ENCODE peak calls at places on chromosomes 4 and X, in ten cellular contexts. One of them, this sample, is unnamed.

GRCh38 chrX:40095588-40096394 is 2.0 kb downstream of the BCOR start:
- DNase-seq in AG04450: no peak
- DNase-seq in tibial artery: no peak
- DNase-seq in right atrium auricular region: no peak
- DNase-seq in HFFc6: no peak
- DNase-seq in AG09319: no peak
- DNase-seq in psoas muscle: no peak
- DNase-seq in left ventricle myocardium inferior: peak
- DNase-seq in fibroblast of the aortic adventitia: no peak
- DNase-seq in nephron progenitor cell: no peak
- DNase-seq in this sample: no peak

GRCh38 chr4:89724716-89725115 is 112.2 kb downstream of the SNCA start:
- DNase-seq in tibial artery: no peak
- DNase-seq in AG04450: peak
- DNase-seq in right atrium auricular region: no peak
- DNase-seq in left ventricle myocardium inferior: no peak
- DNase-seq in fibroblast of the aortic adventitia: no peak
- DNase-seq in HFFc6: peak
- DNase-seq in nephron progenitor cell: no peak
- DNase-seq in AG09319: peak
- DNase-seq in psoas muscle: no peak
- DNase-seq in this sample: no peak

GRCh38 chrX:155966876-155967275 is 30.6 kb upstream of the IL9R start:
- DNase-seq in psoas muscle: no peak
- DNase-seq in HFFc6: peak
- DNase-seq in left ventricle myocardium inferior: no peak
- DNase-seq in fibroblast of the aortic adventitia: no peak
- DNase-seq in right atrium auricular region: no peak
- DNase-seq in tibial artery: no peak
- DNase-seq in AG04450: no peak
- DNase-seq in AG09319: no peak
- DNase-seq in nephron progenitor cell: peak
- DNase-seq in this sample: peak

GRCh38 chrX:52865328-52865980 is 2.4 kb downstream of the XAGE3 start:
- DNase-seq in right atrium auricular region: no peak
- DNase-seq in AG09319: no peak
- DNase-seq in tibial artery: no peak
- DNase-seq in left ventricle myocardium inferior: no peak
- DNase-seq in psoas muscle: no peak
- DNase-seq in AG04450: no peak
- DNase-seq in nephron progenitor cell: no peak
- DNase-seq in HFFc6: no peak
- DNase-seq in fibroblast of the aortic adventitia: no peak
- DNase-seq in this sample: no peak

GRCh38 chr4:85094735-85095134 is 128.2 kb upstream of the WDFY3 start:
- DNase-seq in nephron progenitor cell: no peak
- DNase-seq in fibroblast of the aortic adventitia: no peak
- DNase-seq in HFFc6: no peak
- DNase-seq in AG04450: no peak
- DNase-seq in tibial artery: no peak
- DNase-seq in AG09319: no peak
- DNase-seq in left ventricle myocardium inferior: no peak
- DNase-seq in right atrium auricular region: no peak
- DNase-seq in psoas muscle: no peak
- DNase-seq in this sample: no peak

GRCh38 chr4:111854494-111855087 is 290.7 kb upstream of the FAM241A start:
- DNase-seq in HFFc6: peak
- DNase-seq in tibial artery: no peak
- DNase-seq in psoas muscle: no peak
- DNase-seq in nephron progenitor cell: peak
- DNase-seq in AG04450: peak
- DNase-seq in right atrium auricular region: no peak
- DNase-seq in fibroblast of the aortic adventitia: peak
- DNase-seq in AG09319: peak
- DNase-seq in left ventricle myocardium inferior: no peak
- DNase-seq in this sample: no peak

GRCh38 chr4:143360838-143361237 is 24.2 kb downstream of the GAB1 start:
- DNase-seq in right atrium auricular region: no peak
- DNase-seq in fibroblast of the aortic adventitia: peak
- DNase-seq in HFFc6: no peak
- DNase-seq in nephron progenitor cell: no peak
- DNase-seq in tibial artery: no peak
- DNase-seq in AG09319: no peak
- DNase-seq in psoas muscle: no peak
- DNase-seq in left ventricle myocardium inferior: no peak
- DNase-seq in AG04450: no peak
- DNase-seq in this sample: no peak

GRCh38 chrX:16828126-16828908 is 41.8 kb downstream of the RBBP7 start:
- DNase-seq in right atrium auricular region: no peak
- DNase-seq in psoas muscle: no peak
- DNase-seq in tibial artery: no peak
- DNase-seq in nephron progenitor cell: no peak
- DNase-seq in HFFc6: peak
- DNase-seq in AG04450: peak
- DNase-seq in fibroblast of the aortic adventitia: peak
- DNase-seq in left ventricle myocardium inferior: no peak
- DNase-seq in AG09319: peak
- DNase-seq in this sample: no peak

GRCh38 chr4:112312610-112313239 is 15.6 kb downstream of the ALPK1 start:
- DNase-seq in AG09319: no peak
- DNase-seq in psoas muscle: no peak
- DNase-seq in tibial artery: no peak
- DNase-seq in right atrium auricular region: no peak
- DNase-seq in HFFc6: no peak
- DNase-seq in AG04450: no peak
- DNase-seq in fibroblast of the aortic adventitia: no peak
- DNase-seq in nephron progenitor cell: no peak
- DNase-seq in left ventricle myocardium inferior: no peak
- DNase-seq in this sample: no peak

GRCh38 chr4:151407466-151408379 is 1.3 kb upstream of the FHIP1A start:
- DNase-seq in left ventricle myocardium inferior: peak
- DNase-seq in AG04450: no peak
- DNase-seq in nephron progenitor cell: peak
- DNase-seq in HFFc6: no peak
- DNase-seq in AG09319: no peak
- DNase-seq in right atrium auricular region: no peak
- DNase-seq in tibial artery: no peak
- DNase-seq in psoas muscle: peak
- DNase-seq in fibroblast of the aortic adventitia: no peak
- DNase-seq in this sample: no peak

GRCh38 chr4:2837904-2838496 is 5.6 kb upstream of the ADD1 start:
- DNase-seq in AG09319: no peak
- DNase-seq in nephron progenitor cell: no peak
- DNase-seq in left ventricle myocardium inferior: no peak
- DNase-seq in psoas muscle: no peak
- DNase-seq in tibial artery: peak
- DNase-seq in fibroblast of the aortic adventitia: peak
- DNase-seq in AG04450: no peak
- DNase-seq in HFFc6: peak
- DNase-seq in right atrium auricular region: peak
- DNase-seq in this sample: no peak

GRCh38 chr4:114857831-114858230 is 255.6 kb downstream of the NDST4 start:
- DNase-seq in left ventricle myocardium inferior: no peak
- DNase-seq in fibroblast of the aortic adventitia: no peak
- DNase-seq in nephron progenitor cell: no peak
- DNase-seq in psoas muscle: no peak
- DNase-seq in HFFc6: no peak
- DNase-seq in AG09319: no peak
- DNase-seq in AG04450: no peak
- DNase-seq in right atrium auricular region: no peak
- DNase-seq in tibial artery: no peak
- DNase-seq in this sample: no peak

GRCh38 chr4:140756292-140757219 is at the start of gene TBC1D9:
- DNase-seq in AG09319: no peak
- DNase-seq in left ventricle myocardium inferior: peak
- DNase-seq in HFFc6: peak
- DNase-seq in nephron progenitor cell: peak
- DNase-seq in tibial artery: peak
- DNase-seq in AG04450: no peak
- DNase-seq in psoas muscle: peak
- DNase-seq in fibroblast of the aortic adventitia: peak
- DNase-seq in right atrium auricular region: peak
- DNase-seq in this sample: peak

GRCh38 chr4:158192439-158193158 is 17.7 kb upstream of the TMEM144 start:
- DNase-seq in right atrium auricular region: no peak
- DNase-seq in psoas muscle: no peak
- DNase-seq in left ventricle myocardium inferior: no peak
- DNase-seq in tibial artery: no peak
- DNase-seq in fibroblast of the aortic adventitia: no peak
- DNase-seq in HFFc6: no peak
- DNase-seq in nephron progenitor cell: no peak
- DNase-seq in AG04450: no peak
- DNase-seq in AG09319: no peak
- DNase-seq in this sample: no peak

GRCh38 chrX:39988496-39988895 is 109.3 kb downstream of the BCOR start:
- DNase-seq in right atrium auricular region: no peak
- DNase-seq in left ventricle myocardium inferior: no peak
- DNase-seq in fibroblast of the aortic adventitia: peak
- DNase-seq in AG04450: no peak
- DNase-seq in tibial artery: no peak
- DNase-seq in HFFc6: no peak
- DNase-seq in psoas muscle: no peak
- DNase-seq in AG09319: no peak
- DNase-seq in nephron progenitor cell: no peak
- DNase-seq in this sample: no peak

GRCh38 chr4:184756399-184756798 is 22.5 kb upstream of the CENPU start:
- DNase-seq in right atrium auricular region: no peak
- DNase-seq in left ventricle myocardium inferior: no peak
- DNase-seq in psoas muscle: no peak
- DNase-seq in tibial artery: no peak
- DNase-seq in AG09319: no peak
- DNase-seq in HFFc6: no peak
- DNase-seq in nephron progenitor cell: no peak
- DNase-seq in AG04450: no peak
- DNase-seq in fibroblast of the aortic adventitia: peak
- DNase-seq in this sample: no peak
- TF ChIP-seq CTCF in right atrium auricular region: peak
- TF ChIP-seq CTCF in left ventricle myocardium inferior: no peak
- TF ChIP-seq CTCF in psoas muscle: peak
- TF ChIP-seq CTCF in tibial artery: no peak
- TF ChIP-seq CTCF in AG09319: no peak
- TF ChIP-seq CTCF in HFFc6: no peak
- TF ChIP-seq CTCF in nephron progenitor cell: no peak
- TF ChIP-seq CTCF in AG04450: no peak
- TF ChIP-seq CTCF in fibroblast of the aortic adventitia: no peak
- TF ChIP-seq CTCF in this sample: no peak

GRCh38 chr4:108398326-108398725 is 222.1 kb upstream of the RPL34 start:
- DNase-seq in AG09319: no peak
- DNase-seq in right atrium auricular region: no peak
- DNase-seq in fibroblast of the aortic adventitia: no peak
- DNase-seq in nephron progenitor cell: no peak
- DNase-seq in HFFc6: no peak
- DNase-seq in left ventricle myocardium inferior: no peak
- DNase-seq in AG04450: no peak
- DNase-seq in tibial artery: no peak
- DNase-seq in psoas muscle: no peak
- DNase-seq in this sample: no peak

GRCh38 chr4:108399610-108400265 is 220.6 kb upstream of the RPL34 start:
- DNase-seq in HFFc6: no peak
- DNase-seq in AG09319: no peak
- DNase-seq in right atrium auricular region: no peak
- DNase-seq in fibroblast of the aortic adventitia: no peak
- DNase-seq in left ventricle myocardium inferior: no peak
- DNase-seq in nephron progenitor cell: no peak
- DNase-seq in AG04450: no peak
- DNase-seq in tibial artery: no peak
- DNase-seq in psoas muscle: no peak
- DNase-seq in this sample: no peak

GRCh38 chr4:108397850-108398249 is 222.5 kb upstream of the RPL34 start:
- DNase-seq in AG04450: no peak
- DNase-seq in tibial artery: no peak
- DNase-seq in AG09319: no peak
- DNase-seq in HFFc6: no peak
- DNase-seq in left ventricle myocardium inferior: no peak
- DNase-seq in nephron progenitor cell: no peak
- DNase-seq in fibroblast of the aortic adventitia: no peak
- DNase-seq in right atrium auricular region: no peak
- DNase-seq in psoas muscle: no peak
- DNase-seq in this sample: no peak

GRCh38 chr4:108398836-108399235 is 221.5 kb upstream of the RPL34 start:
- DNase-seq in left ventricle myocardium inferior: no peak
- DNase-seq in AG04450: no peak
- DNase-seq in nephron progenitor cell: no peak
- DNase-seq in tibial artery: no peak
- DNase-seq in right atrium auricular region: no peak
- DNase-seq in fibroblast of the aortic adventitia: no peak
- DNase-seq in psoas muscle: no peak
- DNase-seq in AG09319: no peak
- DNase-seq in HFFc6: no peak
- DNase-seq in this sample: no peak

DNA sequence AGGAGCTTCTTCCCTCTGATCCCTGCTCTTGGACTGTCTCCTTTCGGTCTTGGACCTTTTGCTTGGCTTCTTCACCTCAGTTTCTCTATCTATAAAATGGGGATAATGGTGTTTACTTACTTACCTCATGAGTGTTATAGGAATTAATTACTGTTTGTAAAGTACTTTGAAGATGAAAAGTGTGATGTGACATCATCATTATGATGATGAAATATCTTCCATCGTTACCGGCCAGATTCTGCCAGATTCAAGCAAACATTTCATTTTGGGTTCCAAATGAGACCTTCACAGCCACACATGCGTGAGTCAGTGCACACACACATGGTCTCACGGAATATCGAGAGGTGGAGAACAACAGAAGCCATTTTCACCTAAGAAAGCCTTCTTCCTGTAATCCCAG is 220.1 kb upstream of the RPL34 start:
- DNase-seq in nephron progenitor cell: no peak
- DNase-seq in tibial artery: no peak
- DNase-seq in right atrium auricular region: no peak
- DNase-seq in fibroblast of the aortic adventitia: no peak
- DNase-seq in HFFc6: no peak
- DNase-seq in psoas muscle: no peak
- DNase-seq in AG09319: no peak
- DNase-seq in left ventricle myocardium inferior: no peak
- DNase-seq in AG04450: no peak
- DNase-seq in this sample: no peak
- TF ChIP-seq CTCF in nephron progenitor cell: no peak
- TF ChIP-seq CTCF in tibial artery: no peak
- TF ChIP-seq CTCF in right atrium auricular region: no peak
- TF ChIP-seq CTCF in fibroblast of the aortic adventitia: no peak
- TF ChIP-seq CTCF in HFFc6: no peak
- TF ChIP-seq CTCF in psoas muscle: no peak
- TF ChIP-seq CTCF in AG09319: no peak
- TF ChIP-seq CTCF in left ventricle myocardium inferior: no peak
- TF ChIP-seq CTCF in AG04450: no peak
- TF ChIP-seq CTCF in this sample: no peak

GRCh38 chr4:63361628-63362027 is 1047.6 kb downstream of the TECRL start:
- DNase-seq in right atrium auricular region: no peak
- DNase-seq in fibroblast of the aortic adventitia: no peak
- DNase-seq in tibial artery: no peak
- DNase-seq in psoas muscle: no peak
- DNase-seq in HFFc6: no peak
- DNase-seq in AG09319: no peak
- DNase-seq in left ventricle myocardium inferior: no peak
- DNase-seq in nephron progenitor cell: no peak
- DNase-seq in AG04450: no peak
- DNase-seq in this sample: no peak
- TF ChIP-seq CTCF in right atrium auricular region: no peak
- TF ChIP-seq CTCF in fibroblast of the aortic adventitia: no peak
- TF ChIP-seq CTCF in tibial artery: no peak
- TF ChIP-seq CTCF in psoas muscle: no peak
- TF ChIP-seq CTCF in HFFc6: no peak
- TF ChIP-seq CTCF in AG09319: no peak
- TF ChIP-seq CTCF in left ventricle myocardium inferior: no peak
- TF ChIP-seq CTCF in nephron progenitor cell: no peak
- TF ChIP-seq CTCF in AG04450: no peak
- TF ChIP-seq CTCF in this sample: no peak

GRCh38 chrX:30327762-30328161 is 18.6 kb upstream of the NR0B1 start:
- DNase-seq in nephron progenitor cell: no peak
- DNase-seq in right atrium auricular region: no peak
- DNase-seq in psoas muscle: no peak
- DNase-seq in tibial artery: no peak
- DNase-seq in HFFc6: no peak
- DNase-seq in AG04450: no peak
- DNase-seq in AG09319: no peak
- DNase-seq in fibroblast of the aortic adventitia: no peak
- DNase-seq in left ventricle myocardium inferior: no peak
- DNase-seq in this sample: no peak
- TF ChIP-seq CTCF in nephron progenitor cell: no peak
- TF ChIP-seq CTCF in right atrium auricular region: no peak
- TF ChIP-seq CTCF in psoas muscle: no peak
- TF ChIP-seq CTCF in tibial artery: no peak
- TF ChIP-seq CTCF in HFFc6: no peak
- TF ChIP-seq CTCF in AG04450: no peak
- TF ChIP-seq CTCF in AG09319: no peak
- TF ChIP-seq CTCF in fibroblast of the aortic adventitia: peak
- TF ChIP-seq CTCF in left ventricle myocardium inferior: no peak
- TF ChIP-seq CTCF in this sample: no peak